ENCODE peak calls at places on chromosomes 7 and 10, in nine cellular contexts. V, S, J, Z, N, U, L, O and W are unnamed samples.
A peak's percentile ranks its signal among the peaks of the same experiment; 100 is the strongest.

GRCh38 chr10:55460008-55460407 is 659.0 kb upstream of the PCDH15 start:
- DNase-seq in J (no peak), Z (no peak), V (no peak), N (no peak), U (no peak), L (no peak), O (no peak), S (no peak), W (no peak)

GRCh38 chr7:1700536-1701333 is 30.7 kb downstream of the ELFN1 start:
- DNase-seq in N (peak; percentile 1), U (no peak), V (no peak), Z (peak; percentile 32), J (no peak), L (no peak), S (no peak), O (no peak), W (no peak)

GRCh38 chr10:61975107-61975932 is 73.8 kb downstream of the ARID5B start:
- DNase-seq in V (no peak), J (no peak), U (no peak), O (peak; percentile 86), N (no peak), Z (no peak), L (no peak), S (peak; percentile 61), W (peak; percentile 11)

GRCh38 chr7:79984210-79984609 is 150.4 kb upstream of the GNAI1 start:
- DNase-seq in O (peak; percentile 74), S (no peak), Z (no peak), V (no peak), L (no peak), U (no peak), J (no peak), N (no peak), W (no peak)

GRCh38 chr7:130242198-130243014 is 24.3 kb upstream of the CPA2 start:
- DNase-seq in S (peak; percentile 23), J (peak; percentile 10), L (peak; percentile 33), O (peak; percentile 70), N (peak; percentile 27), V (peak; percentile 39), U (peak; percentile 34), Z (peak; percentile 67), W (peak; percentile 65)

GRCh38 chr10:83724471-83725241 is 414.7 kb upstream of the GHITM start:
- DNase-seq in O (no peak), L (no peak), V (no peak), J (no peak), N (no peak), U (no peak), Z (no peak), S (no peak), W (no peak)

GRCh38 chr7:34755008-34755407 is 97.0 kb downstream of the NPSR1 start:
- DNase-seq in S (no peak), U (no peak), J (no peak), O (no peak), Z (no peak), N (no peak), L (no peak), V (no peak), W (no peak)

GRCh38 chr10:24920907-24921881 is 31.2 kb downstream of the PRTFDC1 start:
- DNase-seq in Z (no peak), L (peak; percentile 62), J (no peak), U (no peak), N (peak; percentile 60), O (peak; percentile 96), V (no peak), S (peak; percentile 98), W (peak; percentile 93)

GRCh38 chr7:7653568-7654187 is 13.1 kb downstream of the UMAD1 start:
- DNase-seq in S (no peak), N (no peak), Z (no peak), U (no peak), V (peak; percentile 36), L (no peak), O (no peak), J (no peak), W (peak; percentile 20)

GRCh38 chr7:43465581-43466554 is 117.0 kb upstream of the STK17A start:
- DNase-seq in U (no peak), S (no peak), Z (no peak), V (no peak), N (no peak), O (no peak), J (no peak), L (no peak), W (no peak)

GRCh38 chr7:129559564-129559963 is 52.0 kb upstream of the NRF1 start:
- DNase-seq in S (no peak), U (no peak), Z (no peak), O (no peak), V (no peak), J (no peak), L (no peak), N (no peak), W (no peak)

GRCh38 chr10:7445474-7446135 is 34.8 kb upstream of the SFMBT2 start:
- DNase-seq in U (no peak), Z (no peak), V (peak; percentile 42), J (no peak), O (no peak), S (no peak), L (no peak), N (no peak), W (no peak)

GRCh38 chr10:794382-794956 is 105.0 kb upstream of the DIP2C start:
- DNase-seq in S (no peak), V (no peak), N (no peak), J (peak; percentile 88), U (no peak), Z (no peak), L (no peak), O (peak; percentile 33), W (no peak)

GRCh38 chr7:70400829-70401380 is 731.0 kb upstream of the GALNT17 start:
- DNase-seq in L (no peak), U (no peak), N (no peak), S (no peak), Z (no peak), V (peak; percentile 17), J (no peak), O (no peak), W (no peak)

GRCh38 chr7:100694196-100694745 is at the start of gene GIGYF1:
- DNase-seq in N (peak; percentile 83), J (peak; percentile 81), S (no peak), V (peak; percentile 86), U (peak; percentile 68), L (peak; percentile 79), Z (peak; percentile 76), O (peak; percentile 33), W (peak; percentile 36)

GRCh38 chr7:30898411-30898810 is 13.2 kb upstream of the AQP1 start:
- DNase-seq in Z (no peak), V (no peak), O (no peak), S (no peak), U (no peak), J (no peak), L (no peak), N (no peak), W (no peak)